ENCODE peak calls at places on chromosomes 5 and 9, in six cellular contexts. Q is ovary, L is vagina, A is esophagus squamous epithelium, P is Peyer's patch, G is A549. Z is an unnamed sample.

GRCh38 chr5:40399349-40399748 is 280.4 kb upstream of the PTGER4 start:
- DNase-seq in G (no peak), A (no peak), P (no peak), L (no peak), Q (no peak), Z (no peak)

GRCh38 chr9:93387791-93388190 is 63.7 kb upstream of the FAM120A start:
- DNase-seq in G (no peak), A (no peak), Q (no peak), P (no peak), L (no peak), Z (no peak)

GRCh38 chr9:107491081-107492053 is 1.8 kb upstream of the KLF4 start:
- DNase-seq in G (no peak), Q (peak), A (no peak), P (peak), L (no peak), Z (no peak)

GRCh38 chr9:126939821-126940221 is 25.2 kb downstream of the RALGPS1 start:
- DNase-seq in G (peak), P (peak), L (no peak), A (no peak), Q (no peak), Z (no peak)

GRCh38 chr5:64939772-64940510 is 171.2 kb downstream of the CWC27 start:
- DNase-seq in Q (peak), G (peak), A (no peak), L (no peak), P (peak), Z (no peak)

GRCh38 chr5:59798862-59799667 is 94.5 kb downstream of the PDE4D start:
- DNase-seq in Q (no peak), G (peak), L (no peak), A (no peak), P (no peak), Z (no peak)

GRCh38 chr5:111472096-111472495 is 40.2 kb downstream of the STARD4 start:
- DNase-seq in L (no peak), P (no peak), A (no peak), Q (no peak), G (no peak), Z (no peak)

GRCh38 chr9:74942801-74943200 is 9.9 kb downstream of the C9orf40 start:
- DNase-seq in L (no peak), Q (no peak), A (no peak), G (no peak), P (no peak), Z (no peak)

GRCh38 chr9:38027714-38028113 is 41.3 kb downstream of the SHB start:
- DNase-seq in P (no peak), A (no peak), Q (no peak), L (no peak), G (no peak), Z (no peak)

GRCh38 chr5:61525573-61526142 is 193.6 kb downstream of the ZSWIM6 start:
- DNase-seq in L (no peak), Q (no peak), A (no peak), G (no peak), P (no peak), Z (no peak)

GRCh38 chr9:36738318-36738975 is 165.8 kb downstream of the MELK start:
- DNase-seq in Q (no peak), G (peak), A (no peak), P (no peak), L (no peak), Z (peak)

GRCh38 chr9:105168935-105169334 is 75.5 kb upstream of the SLC44A1 start:
- DNase-seq in P (no peak), Q (no peak), A (no peak), G (no peak), L (no peak), Z (no peak)

GRCh38 chr5:84688566-84688965 is 303.9 kb upstream of the EDIL3 start:
- DNase-seq in L (no peak), Q (no peak), A (no peak), P (no peak), G (no peak), Z (no peak)

DNA sequence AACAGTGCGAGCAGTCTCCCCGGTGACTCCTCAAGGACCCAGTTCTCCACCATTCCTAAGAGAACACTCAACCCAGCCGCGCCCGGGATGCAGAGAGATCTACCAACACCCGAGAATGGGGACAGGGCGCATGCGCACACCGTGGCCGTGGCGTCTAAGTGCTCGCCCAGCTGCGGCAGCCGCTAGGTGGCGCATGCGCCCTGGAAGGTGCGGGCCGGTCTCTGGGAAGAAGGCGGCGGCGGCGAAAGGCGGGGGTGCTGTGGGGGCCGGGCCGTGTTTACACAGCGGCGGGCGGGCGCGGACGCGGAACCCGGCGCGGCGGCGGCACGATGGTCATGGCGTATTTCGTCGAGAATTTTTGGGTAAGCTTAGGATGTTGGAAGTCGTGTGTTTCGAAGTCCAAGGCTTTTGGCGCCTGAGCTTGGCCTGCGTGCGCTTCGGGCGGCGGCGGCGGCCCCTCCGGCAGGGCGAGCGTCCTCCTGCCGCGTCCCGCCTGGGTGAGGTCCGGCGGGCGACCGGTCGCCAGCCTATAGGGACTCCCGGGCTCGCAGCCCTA is at the start of gene FCHO2:
- DNase-seq in L (peak), G (peak), Q (peak), A (peak), P (peak), Z (peak)
- TF ChIP-seq POLR2A in L (peak), G (peak), Q (peak), A (peak), P (peak), Z (peak)

DNA sequence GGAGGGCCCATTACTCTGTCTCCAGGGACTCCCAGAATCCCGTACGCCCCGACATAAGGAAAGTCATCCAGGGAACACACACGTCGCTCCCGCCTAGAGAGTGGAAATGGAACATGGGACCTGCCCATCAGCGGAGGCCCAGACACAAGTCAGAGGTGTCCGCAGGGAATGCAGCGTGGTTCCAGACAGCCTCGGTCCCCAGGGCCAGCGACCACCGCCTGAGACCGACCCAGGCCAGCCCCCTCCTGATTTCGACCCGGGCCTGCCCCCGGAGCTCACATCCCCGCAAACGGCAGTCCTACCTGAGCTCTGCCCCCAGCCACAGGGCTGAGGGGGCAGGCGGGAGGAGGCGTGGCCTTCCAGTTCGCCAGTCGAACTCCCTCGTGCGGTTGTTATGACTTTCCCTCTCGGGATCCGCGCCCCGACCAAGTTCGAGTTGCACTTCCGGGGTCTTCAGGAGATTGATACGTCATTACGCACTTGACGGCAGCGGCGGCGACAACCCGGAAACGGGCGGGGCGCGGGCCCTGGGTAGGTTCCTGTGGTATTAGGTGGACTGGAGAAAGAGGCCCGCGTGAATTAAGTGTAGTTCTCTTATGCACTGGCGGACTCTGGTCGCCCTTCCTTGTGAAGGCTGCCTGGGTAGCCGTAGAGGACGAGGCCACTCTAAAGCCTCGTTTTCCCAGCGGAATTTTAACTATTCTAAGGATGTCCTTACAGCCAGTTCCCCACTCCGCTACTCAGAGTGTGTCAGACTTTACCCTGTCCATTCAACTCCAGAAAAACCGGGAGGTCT is 370.0 kb upstream of the POU5F2 start:
- DNase-seq in G (peak), A (peak), L (no peak), P (peak), Q (peak), Z (peak)
- TF ChIP-seq POLR2A in G (peak), A (peak), L (peak), P (peak), Q (peak), Z (peak)

DNA sequence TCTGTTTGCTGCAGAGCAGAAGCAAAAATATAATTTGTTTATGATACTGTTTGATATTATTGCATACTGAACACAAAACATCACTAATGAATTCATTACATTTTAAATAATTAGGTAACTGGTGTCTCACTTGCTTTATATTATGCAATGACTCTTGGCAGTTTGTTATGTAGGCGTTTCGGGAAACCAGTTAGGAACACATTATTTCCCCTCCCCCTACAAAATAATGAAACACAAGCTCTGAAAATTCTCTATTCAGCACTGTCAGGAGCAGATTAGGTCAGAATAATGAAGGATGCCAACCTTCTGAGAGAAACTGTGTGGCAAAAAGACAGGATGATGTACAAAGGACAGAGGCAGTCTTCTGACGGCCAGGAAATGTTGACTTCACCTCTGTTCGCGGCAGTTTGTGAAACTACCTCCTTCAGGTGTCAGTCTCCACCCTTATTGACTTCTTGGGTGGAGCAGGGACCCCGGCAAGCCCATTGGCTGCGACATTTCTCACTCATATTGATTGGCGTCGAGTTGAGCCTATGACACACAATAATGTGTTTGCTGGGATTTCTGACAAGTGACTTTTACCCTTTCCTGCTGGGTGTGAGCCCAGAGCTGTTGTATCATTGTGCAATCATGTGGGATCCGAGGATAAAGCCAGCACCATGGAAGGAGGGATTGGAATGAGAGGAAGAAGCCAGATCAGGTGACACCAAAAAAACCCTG is 34.0 kb downstream of the SH3PXD2B start:
- DNase-seq in P (peak), A (no peak), Q (peak), G (peak), L (no peak), Z (peak)
- TF ChIP-seq POLR2A in P (peak), A (peak), Q (no peak), G (no peak), L (no peak), Z (no peak)

DNA sequence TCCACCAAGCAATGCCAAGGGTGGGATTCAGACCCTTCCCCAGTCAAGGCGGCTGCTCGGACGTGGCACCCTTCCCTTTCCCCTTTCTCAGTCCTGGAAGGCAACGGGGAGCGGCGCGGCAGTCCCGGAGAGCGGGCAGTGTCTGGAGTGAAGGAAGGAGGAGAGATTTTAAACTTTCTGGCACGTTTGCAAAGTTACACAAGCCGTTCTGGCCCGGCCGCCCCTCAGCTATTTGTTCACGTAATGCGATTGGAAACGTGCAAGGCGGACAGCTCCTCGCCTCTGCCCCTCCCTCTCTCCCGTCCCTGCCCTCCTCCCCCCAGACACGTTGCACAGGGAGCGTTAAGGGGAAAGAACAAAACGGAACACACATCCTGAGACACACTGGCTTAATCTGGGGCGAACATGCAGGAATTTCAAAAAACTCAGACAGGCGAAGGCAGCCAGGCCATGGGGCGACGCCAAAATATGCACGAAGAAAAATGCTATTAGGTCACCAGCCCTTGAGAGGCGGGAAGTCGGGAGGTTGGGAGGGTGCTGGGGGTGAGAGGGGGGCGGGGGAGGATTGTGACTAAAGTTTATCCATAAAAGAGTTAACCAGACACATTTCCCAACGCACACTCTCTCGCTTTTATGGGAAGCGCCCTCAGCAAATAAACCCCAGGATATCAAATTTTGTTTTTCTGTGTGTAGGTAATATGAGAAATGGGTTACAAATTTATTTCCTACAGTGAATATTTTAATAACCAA is at the start of gene LOX:
- DNase-seq in G (peak), P (peak), A (no peak), Q (peak), L (no peak), Z (peak)
- TF ChIP-seq POLR2A in G (no peak), P (peak), A (peak), Q (no peak), L (peak), Z (peak)

DNA sequence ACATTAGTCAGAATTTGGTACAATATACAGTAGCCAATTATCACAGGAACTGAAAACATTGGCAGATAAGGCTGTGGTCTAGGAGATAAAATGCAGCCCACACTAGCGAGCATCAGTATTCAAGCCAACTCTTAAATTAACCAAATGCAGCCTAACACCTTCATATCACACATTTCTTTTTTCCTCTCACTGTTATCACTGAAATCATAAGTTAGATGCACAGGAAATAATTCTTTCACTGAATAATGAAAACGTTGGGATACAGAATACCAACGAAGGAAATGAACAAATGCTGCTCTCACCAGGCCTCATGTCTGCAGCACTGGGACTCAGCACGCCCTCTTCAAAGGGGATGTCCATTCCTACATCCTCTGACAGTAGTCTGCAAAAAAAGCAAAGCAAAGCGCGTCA is 109.1 kb upstream of the PCA3 start:
- DNase-seq in G (no peak), A (no peak), P (no peak), L (no peak), Q (no peak), Z (no peak)
- TF ChIP-seq POLR2A in G (no peak), A (no peak), P (no peak), L (no peak), Q (no peak), Z (no peak)

GRCh38 chr5:406041-406440 is 36.9 kb upstream of the EXOC3 start:
- DNase-seq in A (no peak), L (peak), G (no peak), Q (no peak), P (no peak), Z (no peak)
- TF ChIP-seq POLR2A in A (no peak), L (no peak), G (no peak), Q (no peak), P (no peak), Z (no peak)

GRCh38 chr9:2039294-2040180 is 24.4 kb downstream of the SMARCA2 start:
- DNase-seq in P (no peak), G (no peak), L (no peak), A (no peak), Q (peak), Z (no peak)
- TF ChIP-seq POLR2A in P (no peak), G (no peak), L (no peak), A (no peak), Q (no peak), Z (no peak)

GRCh38 chr5:103258368-103258956 is at the start of gene MACIR:
- DNase-seq in Q (peak), L (peak), G (peak), A (peak), P (peak), Z (peak)
- TF ChIP-seq POLR2A in Q (no peak), L (peak), G (peak), A (peak), P (peak), Z (peak)

Z was measured in H54.